ENCODE peak calls at places on chromosomes 13 and 19, in six cellular contexts. One of them, this sample, is unnamed.

GRCh38 chr13:111484959-111485358 is 164.5 kb downstream of the TEX29 start:
- DNase-seq in uterus: no peak
- DNase-seq in suprapubic skin: no peak
- DNase-seq in cardiac muscle cell: no peak
- DNase-seq in HT-29: no peak
- DNase-seq in fibroblast of mammary gland: no peak
- DNase-seq in this sample: no peak

GRCh38 chr13:28268800-28269223 is 130.5 kb downstream of the PAN3 start:
- DNase-seq in HT-29: no peak
- DNase-seq in suprapubic skin: no peak
- DNase-seq in fibroblast of mammary gland: no peak
- DNase-seq in cardiac muscle cell: no peak
- DNase-seq in uterus: no peak
- DNase-seq in this sample: no peak

GRCh38 chr13:112580912-112581311 is 7.0 kb downstream of the TUBGCP3 start:
- DNase-seq in fibroblast of mammary gland: no peak
- DNase-seq in uterus: no peak
- DNase-seq in HT-29: no peak
- DNase-seq in suprapubic skin: no peak
- DNase-seq in cardiac muscle cell: no peak
- DNase-seq in this sample: no peak

GRCh38 chr13:35784286-35784951 is 307.9 kb upstream of the MAB21L1 start:
- DNase-seq in suprapubic skin: no peak
- DNase-seq in uterus: no peak
- DNase-seq in HT-29: no peak
- DNase-seq in fibroblast of mammary gland: peak; percentile 59
- DNase-seq in cardiac muscle cell: no peak
- DNase-seq in this sample: no peak

GRCh38 chr13:42612021-42612765 is 38.2 kb downstream of the TNFSF11 start:
- DNase-seq in HT-29: no peak
- DNase-seq in suprapubic skin: no peak
- DNase-seq in cardiac muscle cell: no peak
- DNase-seq in uterus: no peak
- DNase-seq in fibroblast of mammary gland: peak; percentile 34
- DNase-seq in this sample: no peak

GRCh38 chr13:52846567-52847321 is 1.7 kb downstream of the PCDH8 start:
- DNase-seq in uterus: no peak
- DNase-seq in suprapubic skin: no peak
- DNase-seq in fibroblast of mammary gland: peak; percentile 28
- DNase-seq in HT-29: no peak
- DNase-seq in cardiac muscle cell: peak; percentile 51
- DNase-seq in this sample: peak; percentile 74

GRCh38 chr13:60944863-60945262 is 470.8 kb downstream of the PCDH20 start:
- DNase-seq in uterus: no peak
- DNase-seq in suprapubic skin: no peak
- DNase-seq in HT-29: no peak
- DNase-seq in fibroblast of mammary gland: no peak
- DNase-seq in cardiac muscle cell: no peak
- DNase-seq in this sample: no peak

GRCh38 chr19:21947775-21948174 is 63.0 kb downstream of the ZNF208 start:
- DNase-seq in suprapubic skin: no peak
- DNase-seq in uterus: no peak
- DNase-seq in cardiac muscle cell: peak; percentile 2
- DNase-seq in HT-29: no peak
- DNase-seq in fibroblast of mammary gland: peak; percentile 18
- DNase-seq in this sample: no peak

GRCh38 chr13:28423010-28423409 is 71.9 kb downstream of the FLT1 start:
- DNase-seq in fibroblast of mammary gland: no peak
- DNase-seq in HT-29: no peak
- DNase-seq in cardiac muscle cell: no peak
- DNase-seq in uterus: no peak
- DNase-seq in suprapubic skin: no peak
- DNase-seq in this sample: no peak

GRCh38 chr13:51614350-51614786 is 30.1 kb downstream of the WDFY2 start:
- DNase-seq in fibroblast of mammary gland: peak; percentile 35
- DNase-seq in HT-29: peak; percentile 68
- DNase-seq in uterus: no peak
- DNase-seq in cardiac muscle cell: no peak
- DNase-seq in suprapubic skin: peak; percentile 74
- DNase-seq in this sample: peak; percentile 88

GRCh38 chr19:13052447-13053232 is 50.0 kb downstream of the LYL1 start:
- DNase-seq in cardiac muscle cell: no peak
- DNase-seq in fibroblast of mammary gland: no peak
- DNase-seq in HT-29: no peak
- DNase-seq in suprapubic skin: no peak
- DNase-seq in uterus: no peak
- DNase-seq in this sample: no peak

This sample was measured in glutamatergic neuron.